ENCODE peak calls at places on chromosomes 13 and 19, in six cellular contexts. P is activated naive CD4-positive, alpha-beta T cell treated with anti-CD3 and anti-CD28 coated beads, Interleukin-2, amount 50 U/mL, for 72 hours; J is stimulated activated CD8-positive, alpha-beta memory T cell treated with anti-CD3 and anti-CD28 coated beads, Interleukin-2, amount 100 ng/mL, for 1 hour; B is NCI-H2029; Z is activated CD4-positive, alpha-beta memory T cell treated with anti-CD3 and anti-CD28 coated beads, Interleukin-2, amount 10 ng/mL, durations not matched to agents 7 days and 5 days; R is sigmoid colon. S is an unnamed sample.

GRCh38 chr13:73934215-73934623 is 200.0 kb downstream of the KLF12 start:
- DNase-seq in P (no peak), J (no peak), R (no peak), B (no peak), Z (no peak), S (no peak)

GRCh38 chr19:6126335-6126974 is 9.0 kb upstream of the ACSBG2 start:
- DNase-seq in R (no peak), J (no peak), B (peak; percentile 72), Z (no peak), P (peak; percentile 9), S (no peak)

GRCh38 chr19:53982056-53982455 is 9.4 kb upstream of the CACNG6 start:
- DNase-seq in Z (no peak), R (no peak), P (no peak), B (no peak), J (no peak), S (no peak)

GRCh38 chr13:84645196-84646071 is 763.2 kb upstream of the SLITRK1 start:
- DNase-seq in P (no peak), Z (no peak), B (no peak), R (no peak), J (no peak), S (no peak)

GRCh38 chr13:23450340-23451046 is 17.0 kb upstream of the SACS start:
- DNase-seq in R (no peak), P (no peak), B (peak; percentile 6), J (no peak), Z (no peak), S (no peak)

GRCh38 chr13:112455476-112456059 is 79.4 kb downstream of the SPACA7 start:
- DNase-seq in J (no peak), Z (peak; percentile 13), P (no peak), B (no peak), R (no peak), S (peak; percentile 60)

GRCh38 chr13:83955011-83955410 is 72.7 kb upstream of the SLITRK1 start:
- DNase-seq in P (no peak), R (no peak), B (no peak), Z (no peak), J (no peak), S (no peak)

GRCh38 chr19:10823690-10824089 is 12.3 kb downstream of the TMED1 start:
- DNase-seq in B (no peak), R (no peak), J (no peak), P (no peak), Z (no peak), S (no peak)

GRCh38 chr13:25170554-25171107 is 1.5 kb downstream of the AMER2 start:
- DNase-seq in P (peak; percentile 8), R (no peak), Z (no peak), B (peak; percentile 5), J (no peak), S (no peak)

GRCh38 chr13:35765387-35765786 is 288.9 kb upstream of the MAB21L1 start:
- DNase-seq in B (no peak), Z (no peak), J (no peak), P (no peak), R (no peak), S (no peak)

GRCh38 chr13:24675806-24676570 is 4.2 kb upstream of the ATP12A start:
- DNase-seq in R (no peak), B (no peak), J (no peak), Z (no peak), P (no peak), S (peak; percentile 69)

GRCh38 chr13:40878823-40879222 is 89.4 kb downstream of the SLC25A15 start:
- DNase-seq in B (no peak), P (no peak), Z (no peak), J (no peak), R (no peak), S (no peak)